ENCODE peak calls at places on chromosomes 6 and 20, in nine cellular contexts. One of them, this sample, is unnamed.

GRCh38 chr6:138188278-138188923 is 26.7 kb downstream of the ARFGEF3 start:
- DNase-seq in HepG2: no peak
- DNase-seq in lower leg skin: no peak
- DNase-seq in stomach: peak; percentile 36
- DNase-seq in Peyer's patch: no peak
- DNase-seq in A549: no peak
- DNase-seq in IMR-90: no peak
- DNase-seq in tibial nerve: no peak
- DNase-seq in adrenal gland: no peak
- DNase-seq in this sample: no peak

GRCh38 chr6:53982361-53983050 is 128.7 kb upstream of the MLIP start:
- DNase-seq in HepG2: no peak
- DNase-seq in lower leg skin: no peak
- DNase-seq in stomach: no peak
- DNase-seq in Peyer's patch: no peak
- DNase-seq in A549: no peak
- DNase-seq in IMR-90: peak; percentile 18
- DNase-seq in tibial nerve: no peak
- DNase-seq in adrenal gland: no peak
- DNase-seq in this sample: no peak

GRCh38 chr20:31494131-31494530 is 19.0 kb downstream of the REM1 start:
- DNase-seq in HepG2: peak; percentile 81
- DNase-seq in lower leg skin: no peak
- DNase-seq in stomach: no peak
- DNase-seq in Peyer's patch: no peak
- DNase-seq in A549: peak; percentile 43
- DNase-seq in IMR-90: peak; percentile 41
- DNase-seq in tibial nerve: no peak
- DNase-seq in adrenal gland: no peak
- DNase-seq in this sample: peak; percentile 22

GRCh38 chr6:40962241-40962640 is 76.8 kb downstream of the UNC5CL start:
- DNase-seq in HepG2: peak; percentile 52
- DNase-seq in lower leg skin: no peak
- DNase-seq in stomach: no peak
- DNase-seq in Peyer's patch: no peak
- DNase-seq in A549: peak; percentile 59
- DNase-seq in IMR-90: peak; percentile 95
- DNase-seq in tibial nerve: no peak
- DNase-seq in adrenal gland: no peak
- DNase-seq in this sample: no peak

GRCh38 chr6:9401936-9402335 is 966.6 kb upstream of the SLC35B3 start:
- DNase-seq in HepG2: no peak
- DNase-seq in lower leg skin: no peak
- DNase-seq in stomach: no peak
- DNase-seq in Peyer's patch: no peak
- DNase-seq in A549: no peak
- DNase-seq in IMR-90: peak; percentile 28
- DNase-seq in tibial nerve: no peak
- DNase-seq in adrenal gland: no peak
- DNase-seq in this sample: no peak

GRCh38 chr20:45036044-45036755 is 64.7 kb downstream of the KCNS1 start:
- DNase-seq in HepG2: peak; percentile 23
- DNase-seq in lower leg skin: no peak
- DNase-seq in stomach: no peak
- DNase-seq in Peyer's patch: no peak
- DNase-seq in A549: no peak
- DNase-seq in IMR-90: peak; percentile 80
- DNase-seq in tibial nerve: no peak
- DNase-seq in adrenal gland: no peak
- DNase-seq in this sample: peak; percentile 48

GRCh38 chr6:43708857-43709653 is 21.5 kb upstream of the MRPS18A start:
- DNase-seq in HepG2: no peak
- DNase-seq in lower leg skin: peak; percentile 75
- DNase-seq in stomach: no peak
- DNase-seq in Peyer's patch: no peak
- DNase-seq in A549: no peak
- DNase-seq in IMR-90: peak; percentile 82
- DNase-seq in tibial nerve: no peak
- DNase-seq in adrenal gland: no peak
- DNase-seq in this sample: peak; percentile 37

GRCh38 chr6:111589366-111589765 is 16.3 kb downstream of the TRAF3IP2 start:
- DNase-seq in HepG2: peak; percentile 44
- DNase-seq in lower leg skin: no peak
- DNase-seq in stomach: no peak
- DNase-seq in Peyer's patch: no peak
- DNase-seq in A549: peak; percentile 74
- DNase-seq in IMR-90: peak; percentile 83
- DNase-seq in tibial nerve: no peak
- DNase-seq in adrenal gland: peak; percentile 74
- DNase-seq in this sample: peak; percentile 43

GRCh38 chr6:38319259-38320255 is 320.2 kb downstream of the BTBD9 start:
- DNase-seq in HepG2: no peak
- DNase-seq in lower leg skin: no peak
- DNase-seq in stomach: no peak
- DNase-seq in Peyer's patch: no peak
- DNase-seq in A549: no peak
- DNase-seq in IMR-90: peak; percentile 9
- DNase-seq in tibial nerve: no peak
- DNase-seq in adrenal gland: no peak
- DNase-seq in this sample: no peak

GRCh38 chr20:47468290-47469050 is 33.2 kb upstream of the NCOA3 start:
- DNase-seq in HepG2: no peak
- DNase-seq in lower leg skin: no peak
- DNase-seq in stomach: peak; percentile 67
- DNase-seq in Peyer's patch: no peak
- DNase-seq in A549: no peak
- DNase-seq in IMR-90: no peak
- DNase-seq in tibial nerve: no peak
- DNase-seq in adrenal gland: no peak
- DNase-seq in this sample: peak; percentile 16
- TF ChIP-seq POLR2A in HepG2: no peak
- TF ChIP-seq POLR2A in lower leg skin: no peak
- TF ChIP-seq POLR2A in stomach: no peak
- TF ChIP-seq POLR2A in Peyer's patch: no peak
- TF ChIP-seq POLR2A in A549: no peak
- TF ChIP-seq POLR2A in IMR-90: no peak
- TF ChIP-seq POLR2A in tibial nerve: no peak
- TF ChIP-seq POLR2A in adrenal gland: no peak
- TF ChIP-seq POLR2A in this sample: no peak

GRCh38 chr20:62648318-62648995 is 6.2 kb downstream of the SLCO4A1 start:
- DNase-seq in HepG2: no peak
- DNase-seq in lower leg skin: no peak
- DNase-seq in stomach: no peak
- DNase-seq in Peyer's patch: no peak
- DNase-seq in A549: no peak
- DNase-seq in IMR-90: no peak
- DNase-seq in tibial nerve: no peak
- DNase-seq in adrenal gland: no peak
- DNase-seq in this sample: no peak

GRCh38 chr20:62646851-62647520 is 4.7 kb downstream of the SLCO4A1 start:
- DNase-seq in HepG2: no peak
- DNase-seq in lower leg skin: no peak
- DNase-seq in stomach: peak; percentile 87
- DNase-seq in Peyer's patch: peak; percentile 83
- DNase-seq in A549: no peak
- DNase-seq in IMR-90: no peak
- DNase-seq in tibial nerve: no peak
- DNase-seq in adrenal gland: no peak
- DNase-seq in this sample: no peak

GRCh38 chr20:62649140-62649539 is 6.8 kb downstream of the SLCO4A1 start:
- DNase-seq in HepG2: no peak
- DNase-seq in lower leg skin: no peak
- DNase-seq in stomach: no peak
- DNase-seq in Peyer's patch: no peak
- DNase-seq in A549: no peak
- DNase-seq in IMR-90: no peak
- DNase-seq in tibial nerve: no peak
- DNase-seq in adrenal gland: no peak
- DNase-seq in this sample: peak; percentile 20

GRCh38 chr20:62645613-62646012 is 3.3 kb downstream of the SLCO4A1 start:
- DNase-seq in HepG2: no peak
- DNase-seq in lower leg skin: no peak
- DNase-seq in stomach: no peak
- DNase-seq in Peyer's patch: no peak
- DNase-seq in A549: no peak
- DNase-seq in IMR-90: no peak
- DNase-seq in tibial nerve: no peak
- DNase-seq in adrenal gland: no peak
- DNase-seq in this sample: no peak

DNA sequence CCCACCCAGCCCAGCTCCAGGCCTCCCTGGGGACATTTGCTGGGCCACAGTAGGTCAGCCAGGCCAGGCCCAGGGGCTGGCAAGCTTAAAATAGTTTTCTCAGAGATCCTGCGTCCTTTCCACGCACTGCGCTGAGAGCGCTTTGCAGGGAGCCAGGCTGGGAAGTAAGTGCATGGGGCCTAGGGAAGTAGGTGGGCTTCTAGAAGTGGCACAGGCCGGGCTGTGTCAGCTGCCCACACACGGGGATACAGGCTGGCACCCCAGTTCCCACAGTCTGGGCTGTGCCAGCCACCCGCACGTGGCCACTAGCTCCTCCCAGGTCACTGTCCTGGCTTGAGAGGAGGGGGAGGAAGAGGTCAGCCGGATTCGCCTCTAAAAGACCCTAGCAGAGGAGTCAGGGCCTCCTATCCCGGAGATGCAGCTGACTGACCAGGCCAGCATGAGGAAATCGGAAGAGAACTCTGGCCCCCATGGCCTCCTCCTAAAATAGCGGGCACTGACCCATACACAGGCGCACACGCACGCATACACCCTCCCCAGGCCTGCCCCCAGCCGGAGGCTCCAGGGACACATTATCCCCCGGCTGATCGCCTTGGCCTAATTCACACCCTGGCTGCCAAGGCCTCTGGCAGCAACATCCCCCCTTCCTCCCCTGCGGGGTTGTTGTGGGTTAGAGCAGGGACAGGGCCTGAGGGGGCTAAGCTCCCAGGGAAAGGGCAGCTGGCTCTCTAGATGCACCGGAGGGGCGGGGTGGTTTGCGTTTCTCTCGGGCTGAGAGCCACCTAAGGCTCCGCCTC is 5.4 kb downstream of the SLCO4A1 start:
- DNase-seq in HepG2: no peak
- DNase-seq in lower leg skin: no peak
- DNase-seq in stomach: peak; percentile 47
- DNase-seq in Peyer's patch: no peak
- DNase-seq in A549: no peak
- DNase-seq in IMR-90: no peak
- DNase-seq in tibial nerve: peak; percentile 64
- DNase-seq in adrenal gland: peak; percentile 65
- DNase-seq in this sample: no peak
- TF ChIP-seq POLR2A in HepG2: no peak
- TF ChIP-seq POLR2A in lower leg skin: no peak
- TF ChIP-seq POLR2A in stomach: no peak
- TF ChIP-seq POLR2A in Peyer's patch: no peak
- TF ChIP-seq POLR2A in A549: no peak
- TF ChIP-seq POLR2A in IMR-90: no peak
- TF ChIP-seq POLR2A in tibial nerve: no peak
- TF ChIP-seq POLR2A in adrenal gland: no peak
- TF ChIP-seq POLR2A in this sample: no peak

GRCh38 chr6:82197784-82198183 is 49.8 kb downstream of the IBTK start:
- DNase-seq in HepG2: no peak
- DNase-seq in lower leg skin: no peak
- DNase-seq in stomach: no peak
- DNase-seq in Peyer's patch: no peak
- DNase-seq in A549: no peak
- DNase-seq in IMR-90: no peak
- DNase-seq in tibial nerve: no peak
- DNase-seq in adrenal gland: no peak
- DNase-seq in this sample: no peak
- TF ChIP-seq POLR2A in HepG2: no peak
- TF ChIP-seq POLR2A in lower leg skin: no peak
- TF ChIP-seq POLR2A in stomach: no peak
- TF ChIP-seq POLR2A in Peyer's patch: no peak
- TF ChIP-seq POLR2A in A549: no peak
- TF ChIP-seq POLR2A in IMR-90: no peak
- TF ChIP-seq POLR2A in tibial nerve: no peak
- TF ChIP-seq POLR2A in adrenal gland: no peak
- TF ChIP-seq POLR2A in this sample: no peak

GRCh38 chr20:34907616-34908469 is 31.4 kb downstream of the ACSS2 start:
- DNase-seq in HepG2: peak; percentile 26
- DNase-seq in lower leg skin: no peak
- DNase-seq in stomach: peak; percentile 76
- DNase-seq in Peyer's patch: no peak
- DNase-seq in A549: peak; percentile 63
- DNase-seq in IMR-90: peak; percentile 92
- DNase-seq in tibial nerve: no peak
- DNase-seq in adrenal gland: peak; percentile 92
- DNase-seq in this sample: peak; percentile 20
- TF ChIP-seq POLR2A in HepG2: no peak
- TF ChIP-seq POLR2A in lower leg skin: no peak
- TF ChIP-seq POLR2A in stomach: no peak
- TF ChIP-seq POLR2A in Peyer's patch: no peak
- TF ChIP-seq POLR2A in A549: no peak
- TF ChIP-seq POLR2A in IMR-90: no peak
- TF ChIP-seq POLR2A in tibial nerve: no peak
- TF ChIP-seq POLR2A in adrenal gland: peak; percentile 44
- TF ChIP-seq POLR2A in this sample: no peak

DNA sequence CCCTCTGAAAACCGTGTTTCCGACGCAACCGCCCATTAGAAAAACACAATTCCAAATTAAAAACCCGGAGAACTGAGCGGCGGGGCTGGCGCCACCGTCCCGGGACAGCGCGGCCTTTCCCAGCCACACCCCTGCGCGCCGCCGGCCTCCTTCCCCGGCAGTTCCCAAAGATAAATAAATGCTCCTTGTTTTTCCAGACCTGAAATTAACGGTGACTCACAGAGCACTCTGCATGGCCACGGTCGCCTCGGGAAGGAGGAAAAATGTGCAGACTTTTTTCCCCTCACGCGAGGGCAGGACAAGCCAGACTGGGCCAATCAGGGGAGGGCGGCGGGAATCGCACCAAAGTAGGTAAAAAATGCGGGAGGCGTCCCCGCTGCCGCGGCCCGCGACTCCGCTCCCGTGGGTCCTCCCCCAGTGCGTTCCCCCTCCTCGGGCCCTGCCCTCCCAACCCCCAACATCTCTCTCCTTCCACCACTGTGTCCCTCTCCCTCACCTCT is 853 bp upstream of the DSTN start:
- DNase-seq in HepG2: peak; percentile 95
- DNase-seq in lower leg skin: peak; percentile 96
- DNase-seq in stomach: peak; percentile 87
- DNase-seq in Peyer's patch: peak; percentile 85
- DNase-seq in A549: peak; percentile 95
- DNase-seq in IMR-90: peak; percentile 99
- DNase-seq in tibial nerve: peak; percentile 72
- DNase-seq in adrenal gland: peak; percentile 93
- DNase-seq in this sample: peak; percentile 34
- TF ChIP-seq POLR2A in HepG2: peak; percentile 76
- TF ChIP-seq POLR2A in lower leg skin: no peak
- TF ChIP-seq POLR2A in stomach: peak; percentile 44
- TF ChIP-seq POLR2A in Peyer's patch: no peak
- TF ChIP-seq POLR2A in A549: peak; percentile 32
- TF ChIP-seq POLR2A in IMR-90: peak; percentile 67
- TF ChIP-seq POLR2A in tibial nerve: no peak
- TF ChIP-seq POLR2A in adrenal gland: peak; percentile 86
- TF ChIP-seq POLR2A in this sample: no peak

This sample was measured in erythroblast.